ENCODE peak calls at places on chromosomes 13 and 19, in nine cellular contexts. E is GM23338, H is spleen, Y is HL-60, M is breast epithelium, O is transverse colon, R is sigmoid colon, K is K562, F is prostate gland. Z is an unnamed sample.

GRCh38 chr19:50453243-50453642 is 20.6 kb downstream of the MYBPC2 start:
- DNase-seq in E (no peak), F (no peak), K (no peak), Y (no peak), R (no peak), M (no peak), O (no peak), H (no peak), Z (no peak)

GRCh38 chr13:100887729-100888151 is 213.1 kb upstream of the TMTC4 start:
- DNase-seq in M (no peak), R (no peak), Y (no peak), F (no peak), O (no peak), H (no peak), E (no peak), K (no peak), Z (no peak)

GRCh38 chr13:74134777-74135305 is 637 bp upstream of the KLF12 start:
- DNase-seq in E (no peak), H (no peak), R (peak), O (peak), M (peak), K (peak), F (peak), Y (no peak), Z (peak)

GRCh38 chr19:342801-343421 is 1.7 kb downstream of the MIER2 start:
- DNase-seq in R (peak), M (no peak), O (peak), K (peak), E (no peak), H (peak), F (no peak), Y (peak), Z (peak)

GRCh38 chr19:48991823-48992570 is 1.1 kb downstream of the GYS1 start:
- DNase-seq in K (peak), E (peak), M (no peak), F (peak), R (peak), Y (peak), O (peak), H (peak), Z (peak)

GRCh38 chr19:1935484-1936208 is 5.3 kb upstream of the CSNK1G2 start:
- DNase-seq in K (peak), M (no peak), H (peak), E (peak), F (no peak), Y (peak), R (no peak), O (no peak), Z (no peak)

GRCh38 chr13:45063261-45063870 is 56.9 kb upstream of the GTF2F2 start:
- DNase-seq in O (no peak), F (no peak), Y (no peak), K (no peak), R (no peak), E (no peak), M (no peak), H (no peak), Z (no peak)

GRCh38 chr19:49856574-49857021 is 5.6 kb downstream of the PTOV1 start:
- DNase-seq in F (no peak), Y (no peak), O (no peak), R (no peak), M (no peak), H (no peak), K (no peak), E (no peak), Z (no peak)

GRCh38 chr19:17817668-17818363 is 3.5 kb downstream of the INSL3 start:
- DNase-seq in Y (no peak), K (no peak), F (no peak), E (no peak), M (no peak), R (no peak), H (no peak), O (no peak), Z (no peak)
- TF ChIP-seq POLR2AphosphoS5 in Y (no peak), K (no peak), F (no peak), E (no peak), M (no peak), R (no peak), H (no peak), O (no peak), Z (no peak)

GRCh38 chr19:5141278-5141925 is 172.5 kb downstream of the KDM4B start:
- DNase-seq in R (no peak), E (no peak), M (no peak), O (no peak), F (no peak), H (peak), K (no peak), Y (no peak), Z (no peak)

GRCh38 chr19:5142725-5143097 is 173.8 kb downstream of the KDM4B start:
- DNase-seq in Y (no peak), E (no peak), O (no peak), K (no peak), H (peak), R (no peak), M (no peak), F (no peak), Z (no peak)

GRCh38 chr19:5144545-5145179 is 175.7 kb downstream of the KDM4B start:
- DNase-seq in E (no peak), O (no peak), K (no peak), F (no peak), Y (no peak), H (peak), M (no peak), R (no peak), Z (no peak)

GRCh38 chr19:5143471-5144411 is 174.8 kb downstream of the KDM4B start:
- DNase-seq in O (no peak), E (no peak), R (no peak), K (no peak), Y (no peak), H (peak), M (no peak), F (no peak), Z (no peak)

DNA sequence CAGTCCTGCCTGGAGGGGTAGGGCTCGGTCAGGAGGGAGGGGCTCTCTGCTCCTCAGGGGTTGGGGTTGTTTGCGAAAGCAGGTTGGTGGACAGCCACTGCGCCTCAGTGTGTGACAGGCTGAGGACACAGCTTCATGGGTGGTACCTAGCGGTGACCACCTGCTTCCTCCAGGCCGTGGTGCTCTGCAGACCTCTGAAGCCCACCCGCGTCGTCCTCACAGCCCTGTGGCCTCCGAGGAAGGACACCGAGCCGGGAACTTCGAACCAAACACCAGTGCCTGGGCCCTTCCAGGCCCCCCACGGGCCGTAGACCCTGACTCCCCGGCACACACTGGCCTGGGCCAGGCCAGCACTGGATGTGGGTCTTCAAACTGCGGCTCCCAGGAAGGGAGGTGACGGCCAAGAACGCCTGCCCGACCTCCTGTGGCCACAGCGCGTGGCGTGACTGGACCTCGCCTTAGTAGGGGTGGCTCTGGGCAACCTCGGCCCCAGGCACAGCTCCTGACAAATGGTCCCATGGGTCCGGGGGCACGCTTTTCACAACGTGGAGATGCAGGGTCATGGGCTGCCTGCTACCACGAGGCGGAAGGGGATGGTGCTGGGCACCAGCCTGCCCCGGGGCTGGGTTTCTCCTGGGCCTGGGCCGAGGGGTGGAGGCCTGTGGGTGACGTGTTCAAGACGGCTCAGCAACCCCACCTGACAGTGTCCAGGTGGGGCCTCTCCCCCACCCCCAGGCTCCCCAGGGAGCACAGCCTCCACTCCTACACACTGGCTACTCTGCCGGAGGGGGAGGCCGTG is 173.2 kb downstream of the KDM4B start:
- DNase-seq in O (no peak), K (no peak), F (no peak), R (no peak), M (no peak), H (peak), E (no peak), Y (no peak), Z (no peak)
- TF ChIP-seq POLR2AphosphoS5 in O (no peak), K (no peak), F (no peak), R (no peak), M (no peak), H (no peak), E (no peak), Y (no peak), Z (no peak)

GRCh38 chr19:12821761-12822160 is 12.6 kb downstream of the RTBDN start:
- DNase-seq in E (no peak), O (no peak), F (no peak), Y (no peak), M (no peak), R (no peak), H (no peak), K (no peak), Z (no peak)

GRCh38 chr19:12828494-12828893 is 5.9 kb downstream of the RTBDN start:
- DNase-seq in M (no peak), F (no peak), K (peak), R (no peak), Y (peak), O (peak), E (peak), H (no peak), Z (peak)

DNA sequence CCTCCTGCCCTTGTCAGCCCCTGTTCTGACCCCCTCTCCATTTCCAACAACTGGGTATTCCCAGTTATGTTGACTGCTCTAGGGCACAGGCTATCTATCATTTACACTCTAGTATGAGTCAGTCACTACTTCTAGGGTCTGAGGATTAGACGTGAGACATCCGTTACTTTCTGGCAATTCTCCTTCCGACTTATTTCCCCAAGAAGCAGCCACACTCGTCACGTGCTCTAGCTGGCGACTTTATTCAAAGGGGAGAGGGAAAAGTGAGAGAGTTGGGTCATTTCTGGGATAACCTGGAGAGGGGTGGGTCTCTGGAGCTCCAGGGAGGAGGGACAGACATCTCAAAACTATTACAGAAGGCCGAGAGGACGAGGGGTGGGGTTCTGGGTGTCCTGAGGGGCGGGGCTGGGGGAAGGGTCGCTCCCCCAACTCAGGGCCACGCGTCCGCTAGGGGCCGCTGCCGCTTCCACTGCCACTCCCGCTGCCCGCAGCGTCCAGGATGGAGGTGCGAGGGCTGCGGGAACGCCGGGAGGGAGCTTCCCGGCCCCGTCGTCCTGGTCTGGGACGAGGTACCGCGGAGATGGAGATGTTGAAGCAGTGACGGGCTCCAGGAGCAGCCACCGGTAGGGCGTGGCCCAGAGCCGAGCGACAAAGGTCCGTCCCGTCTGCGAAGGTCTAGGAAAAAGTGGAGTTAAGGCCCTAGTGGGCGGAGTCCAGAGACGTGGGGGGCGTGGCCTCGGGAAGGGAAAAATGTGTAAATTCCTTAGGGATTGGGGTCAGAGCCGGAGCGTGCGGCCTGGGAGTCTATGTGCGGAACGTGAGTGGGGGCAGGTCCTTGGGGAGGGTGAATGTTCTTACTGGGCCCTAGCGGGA is 8.9 kb downstream of the RTBDN start:
- DNase-seq in O (no peak), H (no peak), F (no peak), R (no peak), Y (no peak), M (no peak), E (peak), K (peak), Z (peak)
- TF ChIP-seq POLR2AphosphoS5 in O (no peak), H (no peak), F (no peak), R (no peak), Y (no peak), M (no peak), E (peak), K (no peak), Z (no peak)

GRCh38 chr19:11736696-11737095 is 2.0 kb downstream of the ZNF823 start:
- DNase-seq in E (peak), M (no peak), R (peak), K (peak), O (peak), H (no peak), Y (peak), F (no peak), Z (no peak)

GRCh38 chr19:11735375-11735774 is 3.4 kb downstream of the ZNF823 start:
- DNase-seq in O (peak), Y (no peak), H (no peak), E (no peak), R (no peak), F (no peak), K (no peak), M (no peak), Z (no peak)

GRCh38 chr19:11737964-11738745 is 591 bp downstream of the ZNF823 start:
- DNase-seq in O (peak), H (peak), R (peak), Y (peak), K (peak), F (peak), M (peak), E (peak), Z (peak)

DNA sequence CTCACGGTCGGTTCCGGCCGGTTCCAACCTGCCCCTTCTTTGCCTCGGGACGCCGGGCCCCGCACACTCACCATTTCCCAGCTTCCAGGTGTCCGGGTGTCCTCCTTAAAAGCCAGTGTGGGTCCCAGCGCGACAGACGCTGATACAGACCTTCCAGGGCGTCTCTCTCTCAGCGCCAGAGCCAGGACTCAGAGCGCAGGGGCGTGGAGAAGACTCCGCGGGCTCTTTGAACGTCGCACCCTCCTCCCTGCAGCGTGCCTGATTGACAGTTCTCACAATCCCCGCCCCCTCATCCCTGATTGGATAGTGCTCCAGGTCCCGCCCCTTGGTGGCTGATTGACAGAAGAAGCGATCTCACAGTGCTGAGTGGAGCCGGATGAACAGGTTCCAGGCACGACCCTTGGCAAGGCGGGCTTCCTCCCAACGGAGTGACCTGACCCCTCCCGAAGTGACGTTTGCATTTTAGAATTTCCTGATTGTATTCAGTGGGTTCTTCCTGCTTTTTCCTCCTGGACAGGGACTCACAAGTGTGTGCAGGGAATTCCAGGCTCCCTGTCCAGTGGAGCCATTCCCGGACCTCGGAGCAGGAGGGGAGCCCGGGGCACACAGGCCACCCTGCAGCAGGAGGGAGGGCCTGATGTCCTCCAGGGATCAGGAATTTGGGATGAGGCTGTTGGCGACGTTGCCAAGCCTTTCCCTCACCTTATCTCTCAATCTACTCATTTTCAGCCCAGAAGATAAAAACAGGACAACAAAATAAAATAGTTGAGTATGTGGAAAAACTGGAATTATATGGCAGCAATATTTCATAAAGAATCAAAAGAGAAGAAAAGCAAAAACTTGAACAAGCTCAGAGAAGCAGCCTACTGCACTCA is at the start of gene ZNF823:
- DNase-seq in M (peak), H (peak), O (peak), K (peak), R (peak), Y (peak), E (peak), F (peak), Z (peak)
- TF ChIP-seq POLR2AphosphoS5 in M (peak), H (peak), O (peak), K (peak), R (peak), Y (peak), E (peak), F (peak), Z (peak)

GRCh38 chr19:10688545-10689280 is 12.5 kb upstream of the QTRT1 start:
- DNase-seq in H (no peak), Y (no peak), O (no peak), F (no peak), R (no peak), M (no peak), K (no peak), E (no peak), Z (no peak)
- TF ChIP-seq POLR2AphosphoS5 in H (no peak), Y (peak), O (no peak), F (no peak), R (no peak), M (no peak), K (peak), E (no peak), Z (no peak)

GRCh38 chr19:29812881-29813275 is 1.1 kb downstream of the CCNE1 start:
- DNase-seq in E (no peak), R (no peak), Y (no peak), M (no peak), K (no peak), H (peak), F (no peak), O (no peak), Z (no peak)

GRCh38 chr19:29809795-29810503 is 1.8 kb upstream of the CCNE1 start:
- DNase-seq in M (no peak), H (peak), O (no peak), Y (no peak), R (no peak), E (no peak), K (no peak), F (no peak), Z (no peak)

GRCh38 chr19:29812080-29812880 is 489 bp downstream of the CCNE1 start:
- DNase-seq in H (peak), K (peak), R (no peak), O (peak), Y (no peak), M (no peak), E (peak), F (no peak), Z (peak)

GRCh38 chr19:29810504-29810871 is 1.3 kb upstream of the CCNE1 start:
- DNase-seq in M (peak), E (no peak), K (peak), O (peak), Y (no peak), F (peak), H (peak), R (no peak), Z (no peak)

GRCh38 chr19:29811125-29812079 is at the start of gene CCNE1:
- DNase-seq in H (peak), K (peak), R (peak), O (peak), Y (peak), F (peak), M (peak), E (peak), Z (peak)
- TF ChIP-seq POLR2AphosphoS5 in H (peak), K (peak), R (no peak), O (no peak), Y (peak), F (no peak), M (no peak), E (no peak), Z (peak)

GRCh38 chr19:22026687-22027086 is 15.9 kb upstream of the ZNF208 start:
- DNase-seq in H (no peak), R (no peak), Y (no peak), O (no peak), F (no peak), K (no peak), E (no peak), M (no peak), Z (no peak)

DNA sequence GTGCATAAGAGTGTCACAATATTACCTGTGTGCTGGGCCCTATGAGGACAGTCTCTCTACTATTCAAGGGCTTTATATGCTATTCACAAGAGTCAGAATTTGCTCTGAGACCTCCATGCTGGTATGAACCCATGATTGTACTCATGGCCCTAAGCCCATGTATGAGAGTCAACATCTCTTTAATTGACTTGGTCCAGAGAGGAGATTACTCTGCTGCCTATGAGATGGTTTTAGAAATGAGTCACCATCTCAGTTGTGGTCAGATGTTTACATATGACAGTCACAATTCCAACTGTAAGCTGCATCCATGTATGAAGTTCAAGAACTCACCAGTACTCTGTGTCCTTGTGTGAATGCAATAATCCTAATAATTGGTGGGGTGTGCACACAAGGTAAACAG is 19.9 kb upstream of the ZNF208 start:
- DNase-seq in K (no peak), R (no peak), E (no peak), O (no peak), Y (no peak), M (no peak), F (no peak), H (no peak), Z (no peak)
- TF ChIP-seq POLR2AphosphoS5 in K (no peak), R (no peak), E (no peak), O (no peak), Y (no peak), M (no peak), F (no peak), H (no peak), Z (no peak)

GRCh38 chr13:113840541-113841354 is 23.1 kb downstream of the GAS6 start:
- DNase-seq in R (no peak), O (no peak), E (no peak), Y (no peak), F (no peak), H (peak), K (no peak), M (no peak), Z (no peak)

GRCh38 chr13:113838711-113839201 is 25.1 kb downstream of the GAS6 start:
- DNase-seq in R (no peak), M (no peak), F (no peak), E (no peak), Y (no peak), K (no peak), H (no peak), O (no peak), Z (no peak)

GRCh38 chr13:113841355-113841653 is 22.6 kb downstream of the GAS6 start:
- DNase-seq in H (no peak), Y (no peak), K (no peak), R (no peak), E (no peak), M (no peak), F (no peak), O (no peak), Z (no peak)

GRCh38 chr13:113837554-113838355 is 26.1 kb downstream of the GAS6 start:
- DNase-seq in M (peak), E (no peak), K (peak), F (peak), O (peak), H (no peak), R (peak), Y (no peak), Z (peak)

GRCh38 chr13:113839536-113840204 is 24.2 kb downstream of the GAS6 start:
- DNase-seq in O (peak), Y (no peak), E (no peak), R (no peak), K (no peak), M (no peak), F (no peak), H (no peak), Z (peak)
- TF ChIP-seq POLR2AphosphoS5 in O (no peak), Y (no peak), E (no peak), R (no peak), K (no peak), M (no peak), F (no peak), H (no peak), Z (no peak)

Z was measured in stomach.